ENCODE peak calls at places on chromosomes 16 and 17, in nine cellular contexts. J, T, X, D, R, Q, B, U and P are unnamed samples.

GRCh38 chr17:588519-588918 is 126.1 kb downstream of the VPS53 start:
- DNase-seq in J (no peak), T (no peak), X (peak), D (peak), R (no peak), Q (no peak), B (no peak), U (no peak), P (no peak)

GRCh38 chr17:52383493-52384100 is 225.1 kb upstream of the CA10 start:
- DNase-seq in J (peak), T (peak), X (peak), D (peak), R (peak), Q (peak), B (no peak), U (no peak), P (peak)

GRCh38 chr17:41739661-41740352 is 5.4 kb upstream of the HAP1 start:
- DNase-seq in J (no peak), T (peak), X (peak), D (no peak), R (peak), Q (peak), B (no peak), U (peak), P (peak)

GRCh38 chr17:35244345-35245195 is 1.7 kb downstream of the SLFN5 start:
- DNase-seq in J (peak), T (peak), X (peak), D (peak), R (peak), Q (peak), B (peak), U (peak), P (peak)

GRCh38 chr17:77382356-77382911 is 241.7 kb downstream of the SEC14L1 start:
- DNase-seq in J (no peak), T (peak), X (no peak), D (peak), R (no peak), Q (no peak), B (no peak), U (no peak), P (no peak)

GRCh38 chr16:14007460-14007859 is 63.7 kb upstream of the MRTFB start:
- DNase-seq in J (no peak), T (no peak), X (peak), D (no peak), R (no peak), Q (peak), B (no peak), U (peak), P (no peak)

GRCh38 chr16:3952342-3953131 is 72.0 kb upstream of the CREBBP start:
- DNase-seq in J (peak), T (no peak), X (no peak), D (peak), R (no peak), Q (peak), B (no peak), U (peak), P (no peak)

GRCh38 chr16:11025120-11025531 is 80.8 kb downstream of the CLEC16A start:
- DNase-seq in J (no peak), T (no peak), X (no peak), D (no peak), R (no peak), Q (no peak), B (no peak), U (no peak), P (no peak)

GRCh38 chr17:8341456-8341855 is 1.8 kb downstream of the ODF4 start:
- DNase-seq in J (no peak), T (no peak), X (no peak), D (no peak), R (peak), Q (no peak), B (no peak), U (peak), P (no peak)

GRCh38 chr17:42118545-42118944 is 2.6 kb downstream of the KAT2A start:
- DNase-seq in J (no peak), T (peak), X (no peak), D (peak), R (peak), Q (peak), B (no peak), U (no peak), P (no peak)

GRCh38 chr16:24204150-24204665 is 51.9 kb upstream of the CACNG3 start:
- DNase-seq in J (no peak), T (no peak), X (no peak), D (no peak), R (no peak), Q (no peak), B (no peak), U (no peak), P (no peak)

GRCh38 chr17:50904522-50905459 is 38.6 kb upstream of the TOB1 start:
- DNase-seq in J (peak), T (peak), X (peak), D (peak), R (peak), Q (peak), B (no peak), U (peak), P (peak)

GRCh38 chr17:76414334-76415295 is 30.2 kb downstream of the SPHK1 start:
- DNase-seq in J (peak), T (no peak), X (peak), D (peak), R (no peak), Q (peak), B (no peak), U (peak), P (peak)

GRCh38 chr16:13672196-13672595 is 247.8 kb upstream of the ERCC4 start:
- DNase-seq in J (no peak), T (peak), X (no peak), D (no peak), R (no peak), Q (no peak), B (no peak), U (no peak), P (no peak)

GRCh38 chr17:34182036-34182803 is 72.9 kb upstream of the CCL2 start:
- DNase-seq in J (no peak), T (no peak), X (no peak), D (no peak), R (no peak), Q (no peak), B (no peak), U (no peak), P (no peak)

GRCh38 chr17:57921342-57921741 is 33.9 kb downstream of the CUEDC1 start:
- DNase-seq in J (no peak), T (no peak), X (peak), D (peak), R (no peak), Q (peak), B (no peak), U (peak), P (no peak)

DNA sequence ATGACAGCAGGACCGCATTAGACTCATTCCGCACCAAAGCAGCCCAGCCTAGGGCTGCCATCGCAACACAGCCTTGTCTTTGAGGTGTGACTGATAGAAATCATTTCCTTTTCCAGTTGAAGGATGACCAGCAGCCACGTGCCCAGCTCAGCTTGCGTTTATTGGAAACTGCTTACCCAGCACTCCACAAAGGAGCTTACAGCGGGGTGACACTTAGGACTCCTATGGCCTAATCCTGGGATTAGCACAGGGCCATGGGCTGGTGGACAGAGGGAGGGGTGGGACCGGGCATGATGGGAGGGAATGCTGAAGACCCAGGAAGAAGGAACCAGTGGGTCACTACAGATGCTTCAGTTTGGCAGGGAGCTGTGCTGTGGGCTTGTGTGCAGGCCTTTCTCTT is 7.5 kb downstream of the RCVRN start:
- DNase-seq in J (no peak), T (no peak), X (no peak), D (no peak), R (no peak), Q (no peak), B (no peak), U (no peak), P (no peak)
- H3K4me3 ChIP-seq in J (no peak), T (no peak), X (no peak), D (no peak), R (no peak), Q (no peak), B (no peak), U (no peak), P (no peak)

GRCh38 chr16:595094-595528 is 5.2 kb downstream of the RAB40C start:
- DNase-seq in J (no peak), T (no peak), X (no peak), D (no peak), R (no peak), Q (no peak), B (no peak), U (no peak), P (peak)
- H3K4me3 ChIP-seq in J (no peak), T (no peak), X (no peak), D (no peak), R (no peak), Q (no peak), B (no peak), U (no peak), P (no peak)

GRCh38 chr17:31310260-31310659 is 3.6 kb downstream of the EVI2B start:
- DNase-seq in J (no peak), T (no peak), X (no peak), D (no peak), R (no peak), Q (no peak), B (peak), U (no peak), P (no peak)
- H3K4me3 ChIP-seq in J (no peak), T (no peak), X (no peak), D (no peak), R (no peak), Q (no peak), B (peak), U (no peak), P (no peak)

GRCh38 chr17:29157310-29157709 is 22.9 kb downstream of the MYO18A start:
- DNase-seq in J (no peak), T (no peak), X (no peak), D (no peak), R (peak), Q (no peak), B (no peak), U (no peak), P (no peak)

GRCh38 chr17:29156781-29157180 is 23.4 kb downstream of the MYO18A start:
- DNase-seq in J (no peak), T (no peak), X (no peak), D (peak), R (peak), Q (no peak), B (no peak), U (no peak), P (no peak)

GRCh38 chr17:29155235-29155965 is 24.8 kb downstream of the MYO18A start:
- DNase-seq in J (peak), T (peak), X (peak), D (peak), R (peak), Q (no peak), B (no peak), U (peak), P (no peak)

GRCh38 chr17:29155966-29156338 is 24.2 kb downstream of the MYO18A start:
- DNase-seq in J (no peak), T (no peak), X (peak), D (peak), R (peak), Q (no peak), B (no peak), U (peak), P (no peak)

GRCh38 chr17:29154516-29155234 is 25.5 kb downstream of the MYO18A start:
- DNase-seq in J (no peak), T (no peak), X (no peak), D (peak), R (no peak), Q (no peak), B (no peak), U (no peak), P (no peak)
- H3K4me3 ChIP-seq in J (no peak), T (peak), X (no peak), D (no peak), R (no peak), Q (no peak), B (no peak), U (no peak), P (no peak)

DNA sequence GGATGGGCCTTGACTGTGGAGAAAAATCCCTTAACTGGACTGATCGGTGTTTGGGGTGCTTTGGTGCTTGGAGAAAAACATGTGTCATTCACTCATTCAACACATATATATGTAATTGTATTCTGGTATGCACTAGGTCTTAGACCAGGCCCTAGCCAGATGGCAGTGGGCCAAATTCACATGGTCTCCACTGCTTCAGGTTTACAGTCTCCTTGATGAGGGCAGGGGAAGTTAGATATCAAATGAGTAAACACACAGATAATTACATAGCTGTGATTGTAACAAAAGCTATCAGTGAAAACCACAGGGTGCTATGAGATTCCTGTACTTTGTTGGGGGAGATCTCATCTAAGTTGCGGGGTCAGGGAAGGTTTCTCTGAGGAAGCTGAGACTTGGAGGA is 78.8 kb downstream of the WWP2 start:
- DNase-seq in J (peak), T (no peak), X (peak), D (no peak), R (no peak), Q (no peak), B (no peak), U (no peak), P (no peak)
- H3K4me3 ChIP-seq in J (no peak), T (no peak), X (no peak), D (no peak), R (no peak), Q (no peak), B (no peak), U (no peak), P (no peak)

GRCh38 chr16:28191364-28191985 is 20.3 kb downstream of the XPO6 start:
- DNase-seq in J (no peak), T (no peak), X (no peak), D (no peak), R (no peak), Q (no peak), B (no peak), U (no peak), P (no peak)

GRCh38 chr16:28195859-28196258 is 15.9 kb downstream of the XPO6 start:
- DNase-seq in J (no peak), T (no peak), X (no peak), D (no peak), R (peak), Q (no peak), B (no peak), U (no peak), P (no peak)

GRCh38 chr16:28193530-28194423 is 18.0 kb downstream of the XPO6 start:
- DNase-seq in J (no peak), T (no peak), X (peak), D (no peak), R (peak), Q (peak), B (peak), U (peak), P (no peak)

GRCh38 chr16:28196331-28196987 is 15.3 kb downstream of the XPO6 start:
- DNase-seq in J (no peak), T (no peak), X (peak), D (no peak), R (peak), Q (no peak), B (no peak), U (peak), P (no peak)

DNA sequence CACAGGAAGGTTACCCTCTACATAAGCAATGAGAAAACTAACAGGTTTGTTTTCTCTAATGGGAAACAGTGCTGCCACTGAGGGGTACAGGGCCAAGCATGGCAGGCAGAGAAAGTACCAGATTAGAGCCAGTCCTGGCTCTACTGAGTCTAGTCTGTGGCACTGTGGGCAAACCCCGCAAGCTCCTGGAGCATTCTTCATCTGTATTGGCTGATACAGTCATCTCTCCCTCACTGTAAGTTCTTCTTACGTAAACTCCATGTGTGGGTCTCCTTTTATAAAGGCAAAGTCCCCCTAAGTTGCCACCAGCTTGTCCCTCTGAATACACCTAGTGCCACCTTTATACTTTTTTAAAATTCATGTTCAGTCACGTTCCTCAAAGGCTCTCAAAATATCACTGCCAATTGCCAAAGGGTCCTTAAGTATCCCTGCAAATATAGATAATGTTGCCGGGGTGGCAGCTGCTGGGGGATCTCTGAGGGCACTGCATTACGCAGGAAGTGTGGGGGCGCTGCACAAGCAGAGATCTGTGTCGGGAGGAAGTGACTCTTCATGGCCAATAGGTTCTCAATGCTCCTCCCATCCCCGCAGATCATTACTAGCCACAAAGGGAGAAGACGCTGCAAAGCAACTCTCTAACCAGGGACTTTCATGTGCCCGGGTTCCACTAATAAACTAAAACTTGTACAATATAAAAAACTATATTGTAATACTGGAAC is 18.8 kb downstream of the XPO6 start:
- DNase-seq in J (peak), T (no peak), X (no peak), D (no peak), R (no peak), Q (no peak), B (peak), U (no peak), P (no peak)
- H3K4me3 ChIP-seq in J (no peak), T (no peak), X (no peak), D (no peak), R (no peak), Q (no peak), B (peak), U (no peak), P (no peak)